ENCODE peak calls at places on chromosomes 7 and 10, in five cellular contexts. J is tibial artery; Z is naive thymus-derived CD4-positive, alpha-beta T cell; Q is DND-41; M is thoracic aorta. D is an unnamed sample. For H3K9me3, the result is how much of the 10 kb centered on the place peaks cover.

GRCh38 chr7:41733063-41733398 is 30.1 kb upstream of the INHBA start:
- DNase-seq in J (no peak), Z (no peak), Q (no peak), M (no peak), D (no peak)

GRCh38 chr10:79260803-79261740 is 86.2 kb upstream of the PPIF start:
- DNase-seq in J (no peak), Z (no peak), Q (no peak), M (no peak), D (no peak)

GRCh38 chr7:7688310-7688709 is 30.1 kb downstream of the RPA3 start:
- DNase-seq in J (no peak), Z (no peak), Q (no peak), M (no peak), D (no peak)

GRCh38 chr10:127762925-127763324 is 25.9 kb downstream of the FOXI2 start:
- DNase-seq in J (no peak), Z (no peak), Q (no peak), M (no peak), D (no peak)

GRCh38 chr7:142478479-142479220 is 220.8 kb upstream of the PRSS58 start:
- DNase-seq in J (peak), Z (no peak), Q (peak), M (no peak), D (no peak)

GRCh38 chr7:73517241-73517995 is 4.7 kb downstream of the BAZ1B start:
- DNase-seq in J (no peak), Z (no peak), Q (no peak), M (no peak), D (no peak)

GRCh38 chr7:1889556-1890181 is 219.6 kb downstream of the ELFN1 start:
- DNase-seq in J (no peak), Z (no peak), Q (no peak), M (no peak), D (no peak)

GRCh38 chr7:144027070-144027469 is 21.7 kb upstream of the OR2A5 start:
- DNase-seq in J (no peak), Z (no peak), Q (no peak), M (no peak), D (no peak)

GRCh38 chr7:7321681-7322080 is 139.3 kb downstream of the C1GALT1 start:
- DNase-seq in J (no peak), Z (no peak), Q (no peak), M (no peak), D (no peak)

GRCh38 chr10:114281461-114281860 is 42.4 kb downstream of the VWA2 start:
- DNase-seq in J (peak), Z (no peak), Q (no peak), M (no peak), D (no peak)

GRCh38 chr10:72043016-72043834 is 45.1 kb downstream of the SPOCK2 start:
- DNase-seq in J (no peak), Z (no peak), Q (no peak), M (no peak), D (no peak)

GRCh38 chr10:69278446-69278963 is at the start of gene HK1:
- DNase-seq in J (peak), Z (no peak), Q (no peak), M (no peak), D (no peak)

GRCh38 chr10:76357726-76358125 is 926.3 kb downstream of the LRMDA start:
- DNase-seq in J (no peak), Z (no peak), Q (no peak), M (no peak), D (no peak)

GRCh38 chr7:151660141-151660540 is 140.4 kb upstream of the RHEB start:
- DNase-seq in J (no peak), Z (no peak), Q (no peak), M (no peak), D (no peak)

GRCh38 chr10:131860806-131861440 is 39.9 kb upstream of the PPP2R2D start:
- DNase-seq in J (peak), Z (no peak), Q (no peak), M (no peak), D (no peak)

GRCh38 chr7:37336259-37336658 is 112.4 kb downstream of the ELMO1 start:
- DNase-seq in J (no peak), Z (no peak), Q (no peak), M (no peak), D (no peak)

GRCh38 chr7:100372256-100372655 is 1.0 kb upstream of the PILRA start:
- DNase-seq in J (no peak), Z (no peak), Q (peak), M (no peak), D (no peak)

GRCh38 chr7:45082831-45083331 is 5.9 kb downstream of the NACAD start:
- DNase-seq in J (peak), Z (no peak), Q (no peak), M (no peak), D (no peak)

GRCh38 chr7:101173752-101174244 is 6.3 kb downstream of the NAT16 start:
- DNase-seq in J (no peak), Z (peak), Q (no peak), M (no peak), D (peak)

GRCh38 chr7:151551820-151552219 is 32.1 kb upstream of the RHEB start:
- DNase-seq in J (no peak), Z (no peak), Q (no peak), M (no peak), D (no peak)

GRCh38 chr7:27078616-27079233 is 17.1 kb downstream of the HOXA1 start:
- DNase-seq in J (no peak), Z (no peak), Q (no peak), M (no peak), D (no peak)

GRCh38 chr7:25857376-25858067 is 294.5 kb upstream of the NFE2L3 start:
- DNase-seq in J (peak), Z (no peak), Q (no peak), M (no peak), D (no peak)

GRCh38 chr7:152564656-152565055 is 111.3 kb downstream of the XRCC2 start:
- DNase-seq in J (no peak), Z (no peak), Q (no peak), M (no peak), D (no peak)

GRCh38 chr10:14146005-14146404 is 184.7 kb downstream of the FRMD4A start:
- DNase-seq in J (no peak), Z (no peak), Q (no peak), M (no peak), D (no peak)

GRCh38 chr10:7408003-7408493 is 2.8 kb downstream of the SFMBT2 start:
- DNase-seq in J (peak), Z (peak), Q (peak), M (no peak), D (peak)

GRCh38 chr7:83640731-83641533 is 8.0 kb downstream of the SEMA3E start:
- DNase-seq in J (no peak), Z (no peak), Q (no peak), M (no peak), D (no peak)

GRCh38 chr7:131298608-131298992 is 29.1 kb upstream of the MKLN1 start:
- DNase-seq in J (no peak), Z (no peak), Q (no peak), M (no peak), D (no peak)

GRCh38 chr7:17239683-17240521 is 58.5 kb upstream of the AHR start:
- DNase-seq in J (no peak), Z (no peak), Q (no peak), M (no peak), D (no peak)

GRCh38 chr10:116088985-116089384 is 184.0 kb downstream of the GFRA1 start:
- DNase-seq in J (no peak), Z (no peak), Q (no peak), M (no peak), D (no peak)

GRCh38 chr10:72079356-72079755 is 9.0 kb downstream of the SPOCK2 start:
- DNase-seq in J (no peak), Z (peak), Q (peak), M (no peak), D (peak)

GRCh38 chr10:83212632-83213349 is 926.5 kb upstream of the GHITM start:
- DNase-seq in J (no peak), Z (no peak), Q (no peak), M (no peak), D (no peak)

GRCh38 chr10:15784662-15785300 is 65.1 kb upstream of the ITGA8 start:
- DNase-seq in J (no peak), Z (no peak), Q (no peak), M (no peak), D (no peak)

DNA sequence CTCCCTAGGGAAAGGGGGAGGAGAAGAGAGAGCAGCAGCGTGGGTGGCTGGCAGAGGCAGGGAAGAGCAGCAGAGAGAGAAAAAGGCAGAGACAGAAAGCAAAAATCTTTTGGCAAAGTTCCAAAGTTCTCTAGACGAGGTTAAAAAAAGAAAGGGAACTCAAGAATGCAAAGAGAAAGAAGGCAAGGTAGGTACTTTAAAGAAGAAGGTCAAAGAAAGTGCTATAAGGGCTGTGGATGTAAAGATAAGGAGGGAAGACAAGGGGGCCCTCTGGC is 20.2 kb upstream of the OPTN start:
- DNase-seq in J (no peak), Z (no peak), Q (no peak), M (no peak), D (no peak)
- H3K9me3 ChIP-seq in J (under half), Z (under half), Q (under half), M (under half), D (under half)

DNA sequence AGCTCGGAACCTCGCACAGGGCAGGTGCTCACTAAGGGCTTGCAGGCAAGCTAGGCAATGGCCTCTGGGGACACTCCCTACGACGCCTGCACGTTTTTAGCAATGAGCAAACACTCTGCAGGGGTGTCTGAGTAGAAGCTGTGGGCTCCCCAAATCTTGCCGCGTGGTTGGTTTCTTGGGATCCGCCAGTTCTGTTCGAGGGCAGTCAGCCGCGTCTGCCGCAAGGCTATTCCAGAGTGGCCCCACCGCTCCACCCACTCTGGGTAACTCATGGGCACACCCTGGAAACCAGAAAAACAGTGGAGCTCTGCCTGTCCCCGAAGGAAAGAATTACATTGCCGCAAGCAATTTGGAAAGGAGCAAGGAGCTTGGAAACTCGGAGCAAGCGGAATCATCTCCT is 189.3 kb upstream of the LYZL2 start:
- DNase-seq in J (peak), Z (no peak), Q (no peak), M (no peak), D (no peak)
- H3K27ac ChIP-seq in J (peak), Z (no peak), Q (no peak), M (peak), D (no peak)

GRCh38 chr7:147779949-147780348 is 810.6 kb upstream of the C7orf33 start:
- DNase-seq in J (no peak), Z (no peak), Q (no peak), M (no peak), D (no peak)
- H3K9me3 ChIP-seq in J (under half), Z (under half), Q (under half), M (under half), D (under half)

DNA sequence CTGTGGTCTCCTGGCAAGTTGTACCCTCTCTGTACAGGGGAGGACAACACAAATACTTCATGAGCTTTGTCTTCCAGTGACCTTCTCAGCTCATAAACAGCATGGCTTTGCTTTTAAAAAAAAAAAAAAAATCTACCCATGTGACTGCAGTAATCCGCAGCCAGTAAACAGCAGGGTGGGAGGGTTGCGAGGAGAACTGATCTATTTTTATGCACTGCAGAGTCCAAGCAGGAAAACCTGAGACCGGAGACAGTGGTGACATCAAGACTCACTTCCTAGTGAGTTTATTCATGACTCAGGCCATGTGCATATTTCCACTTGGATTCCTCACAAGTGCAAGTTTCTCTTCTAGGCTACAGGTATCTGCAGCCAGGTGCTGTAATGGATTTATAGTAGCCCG is 127.9 kb downstream of the NRF1 start:
- DNase-seq in J (no peak), Z (no peak), Q (no peak), M (no peak), D (no peak)
- H3K27ac ChIP-seq in J (no peak), Z (no peak), Q (no peak), M (no peak), D (no peak)

GRCh38 chr10:11568578-11568977 is 42.9 kb downstream of the USP6NL start:
- DNase-seq in J (no peak), Z (no peak), Q (no peak), M (no peak), D (no peak)
- H3K9me3 ChIP-seq in J (under half), Z (under half), Q (under half), M (under half), D (under half)

GRCh38 chr10:93904901-93905300 is 11.1 kb downstream of the SLC35G1 start:
- DNase-seq in J (no peak), Z (no peak), Q (no peak), M (no peak), D (no peak)
- H3K27ac ChIP-seq in J (no peak), Z (no peak), Q (no peak), M (no peak), D (no peak)

GRCh38 chr7:157887400-157887799 is 550.6 kb downstream of the DNAJB6 start:
- DNase-seq in J (no peak), Z (no peak), Q (no peak), M (no peak), D (no peak)
- H3K9me3 ChIP-seq in J (under half), Z (under half), Q (under half), M (under half), D (under half)

DNA sequence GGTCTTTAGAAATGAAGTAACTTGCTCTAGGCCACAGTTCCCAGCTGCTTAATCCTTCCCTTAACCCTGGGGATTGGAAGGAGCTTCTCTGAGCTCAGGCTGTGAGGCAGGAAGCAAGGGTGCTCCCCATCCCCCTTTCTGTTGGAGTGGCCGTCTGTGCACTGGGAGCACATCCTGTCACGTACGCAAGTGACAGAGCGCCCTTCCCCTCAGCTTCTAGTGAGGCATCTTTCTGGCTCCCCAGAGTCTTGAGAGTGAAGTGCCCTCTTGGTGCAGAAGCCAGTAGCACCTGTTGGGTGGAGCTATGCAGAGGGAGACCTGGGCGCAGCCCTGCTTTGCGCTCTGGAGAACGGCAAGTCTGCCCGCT is 47.8 kb downstream of the SHH start:
- DNase-seq in J (no peak), Z (peak), Q (peak), M (no peak), D (peak)
- H3K27ac ChIP-seq in J (no peak), Z (peak), Q (peak), M (no peak), D (peak)

DNA sequence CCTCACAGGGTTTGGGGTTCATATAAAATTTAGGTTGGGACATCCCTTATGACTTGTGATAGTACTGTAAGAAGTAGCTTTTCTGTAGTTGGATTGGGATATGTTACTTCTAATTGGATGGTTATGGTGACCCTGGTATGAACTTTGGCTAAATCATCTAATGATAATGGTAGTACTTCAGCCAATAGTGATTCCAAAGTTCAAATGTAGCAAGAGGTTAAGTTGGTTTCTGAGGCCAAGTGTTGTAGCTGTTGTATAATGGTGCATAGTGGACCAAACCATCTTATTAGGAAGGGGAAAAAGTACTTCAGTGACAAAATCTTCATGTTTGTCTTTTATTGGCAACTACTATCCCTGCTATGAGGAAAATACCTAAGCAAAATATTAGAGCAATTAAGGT is 542.1 kb upstream of the IGFBP3 start:
- DNase-seq in J (no peak), Z (no peak), Q (no peak), M (no peak), D (no peak)
- H3K9me3 ChIP-seq in J (under half), Z (under half), Q (under half), M (under half), D (under half)

D was measured in CD8-positive, alpha-beta T cell.